ENCODE peak calls at places on chromosomes 16 and 17, in six cellular contexts. K is NCI-H774; O is lung microvascular endothelial cell; V is CD14-positive monocyte; I is stimulated activated CD8-positive, alpha-beta memory T cell treated with anti-CD3 and anti-CD28 coated beads, Interleukin-4, amount 100 ng/mL, for 24 hours; Z is activated naive CD8-positive, alpha-beta T cell treated with anti-CD3 and anti-CD28 coated beads for 36 hours. S is an unnamed sample.

GRCh38 chr16:71853413-71853812 is 7.6 kb downstream of the ATXN1L start:
- DNase-seq in K (no peak), O (no peak), V (no peak), I (no peak), Z (no peak), S (no peak)

GRCh38 chr16:84546669-84547538 is 42.4 kb upstream of the MEAK7 start:
- DNase-seq in K (no peak), O (no peak), V (no peak), I (no peak), Z (no peak), S (no peak)

GRCh38 chr17:17180141-17180603 is 26.0 kb downstream of the PLD6 start:
- DNase-seq in K (no peak), O (no peak), V (peak; percentile 26), I (no peak), Z (no peak), S (no peak)

GRCh38 chr17:63305857-63306256 is 140.2 kb downstream of the CYB561 start:
- DNase-seq in K (no peak), O (peak; percentile 49), V (no peak), I (no peak), Z (no peak), S (no peak)

GRCh38 chr16:85173077-85173980 is 61.1 kb upstream of the CIBAR2 start:
- DNase-seq in K (no peak), O (peak; percentile 91), V (no peak), I (no peak), Z (no peak), S (no peak)

GRCh38 chr17:8477653-8478441 is 42.2 kb downstream of the NDEL1 start:
- DNase-seq in K (no peak), O (no peak), V (no peak), I (no peak), Z (no peak), S (no peak)

GRCh38 chr17:49691086-49691676 is 13.3 kb upstream of the SPOP start:
- DNase-seq in K (no peak), O (no peak), V (no peak), I (no peak), Z (no peak), S (no peak)

GRCh38 chr16:2979669-2980226 is 498 bp downstream of the PKMYT1 start:
- DNase-seq in K (no peak), O (no peak), V (no peak), I (no peak), Z (peak; percentile 49), S (no peak)

GRCh38 chr16:27759301-27759871 is 209.4 kb downstream of the KATNIP start:
- DNase-seq in K (no peak), O (peak; percentile 69), V (no peak), I (no peak), Z (no peak), S (no peak)

GRCh38 chr17:2937331-2938003 is 125.9 kb downstream of the OR1D5 start:
- DNase-seq in K (no peak), O (peak; percentile 40), V (no peak), I (no peak), Z (no peak), S (no peak)

GRCh38 chr17:18089613-18090012 is 1.9 kb downstream of the DRG2 start:
- DNase-seq in K (no peak), O (no peak), V (no peak), I (no peak), Z (no peak), S (no peak)

GRCh38 chr17:83086197-83086880 is 6.9 kb downstream of the METRNL start:
- DNase-seq in K (no peak), O (no peak), V (no peak), I (no peak), Z (no peak), S (no peak)

GRCh38 chr17:74466111-74466784 is at the start of gene CD300A:
- DNase-seq in K (no peak), O (no peak), V (peak; percentile 81), I (no peak), Z (no peak), S (no peak)

S was measured in osteocyte.